ENCODE peak calls at places on chromosome 1, in four cellular contexts. I, W, C and M are unnamed samples.

GRCh38 chr1:107010582-107010981 is 45.9 kb upstream of the PRMT6 start:
- DNase-seq in I (no peak), W (no peak), C (no peak), M (no peak)

GRCh38 chr1:14928886-14929546 is 224.5 kb upstream of the TMEM51 start:
- DNase-seq in I (no peak), W (no peak), C (no peak), M (no peak)

GRCh38 chr1:70042090-70042716 is 163.2 kb downstream of the LRRC40 start:
- DNase-seq in I (no peak), W (no peak), C (peak; percentile 28), M (no peak)

GRCh38 chr1:214912127-214912526 is 170.4 kb upstream of the KCNK2 start:
- DNase-seq in I (no peak), W (no peak), C (no peak), M (no peak)

GRCh38 chr1:2257245-2257627 is 29.1 kb downstream of the SKI start:
- DNase-seq in I (no peak), W (no peak), C (peak; percentile 23), M (no peak)

GRCh38 chr1:179107706-179108629 is 26.1 kb downstream of the TOR3A start:
- DNase-seq in I (no peak), W (no peak), C (no peak), M (no peak)

GRCh38 chr1:3611170-3612019 is at the start of gene MEGF6:
- DNase-seq in I (peak; percentile 51), W (peak; percentile 75), C (no peak), M (peak; percentile 70)

GRCh38 chr1:231563253-231563652 is 34.8 kb downstream of the TSNAX start:
- DNase-seq in I (no peak), W (no peak), C (no peak), M (no peak)

GRCh38 chr1:206039046-206039929 is 13.7 kb upstream of the RHEX start:
- DNase-seq in I (no peak), W (no peak), C (no peak), M (no peak)

GRCh38 chr1:86866665-86867064 is 47.3 kb downstream of the SELENOF start:
- DNase-seq in I (no peak), W (no peak), C (peak; percentile 85), M (no peak)

GRCh38 chr1:54499097-54500029 is 48.7 kb upstream of the ACOT11 start:
- DNase-seq in I (peak; percentile 30), W (peak; percentile 54), C (peak; percentile 32), M (peak; percentile 55)

GRCh38 chr1:206935491-206936067 is 10.7 kb downstream of the PIGR start:
- DNase-seq in I (peak; percentile 41), W (peak; percentile 62), C (peak; percentile 38), M (peak; percentile 75)

GRCh38 chr1:65265296-65266271 is 43.8 kb upstream of the DNAJC6 start:
- DNase-seq in I (peak; percentile 13), W (no peak), C (peak; percentile 59), M (peak; percentile 58)

GRCh38 chr1:119732465-119733168 is 20.9 kb downstream of the PHGDH start:
- DNase-seq in I (no peak), W (no peak), C (no peak), M (no peak)

GRCh38 chr1:97159342-97159741 is 437.8 kb downstream of the PTBP2 start:
- DNase-seq in I (no peak), W (no peak), C (no peak), M (peak; percentile 8)

GRCh38 chr1:113998361-113998760 is 19.1 kb downstream of the OLFML3 start:
- DNase-seq in I (no peak), W (no peak), C (peak; percentile 33), M (no peak)

GRCh38 chr1:12047120-12047876 is 15.8 kb upstream of the TNFRSF8 start:
- DNase-seq in I (no peak), W (no peak), C (no peak), M (peak; percentile 75)

GRCh38 chr1:235090406-235091069 is 38.1 kb downstream of the TOMM20 start:
- DNase-seq in I (no peak), W (no peak), C (no peak), M (no peak)

GRCh38 chr1:7464736-7465135 is 306.4 kb upstream of the VAMP3 start:
- DNase-seq in I (no peak), W (no peak), C (no peak), M (no peak)

GRCh38 chr1:228218513-228219244 is 10.8 kb downstream of the OBSCN start:
- DNase-seq in I (no peak), W (no peak), C (no peak), M (peak; percentile 5)

GRCh38 chr1:41474490-41475271 is 9.8 kb downstream of the EDN2 start:
- DNase-seq in I (peak; percentile 75), W (no peak), C (no peak), M (no peak)

GRCh38 chr1:237241038-237241437 is 199.1 kb downstream of the RYR2 start:
- DNase-seq in I (no peak), W (no peak), C (no peak), M (no peak)

GRCh38 chr1:209936125-209936524 is 1.9 kb upstream of the SYT14 start:
- DNase-seq in I (no peak), W (no peak), C (no peak), M (no peak)

GRCh38 chr1:44674113-44675000 is at the start of the genes ARMH1 and TMEM53:
- DNase-seq in I (peak; percentile 100), W (peak; percentile 99), C (peak; percentile 99), M (peak; percentile 96)
- TF ChIP-seq CTCF in I (peak; percentile 5), W (peak; percentile 20), C (no peak), M (no peak)

GRCh38 chr1:189678779-189679178 is 798.9 kb downstream of the BRINP3 start:
- DNase-seq in I (no peak), W (peak; percentile 30), C (no peak), M (no peak)
- TF ChIP-seq CTCF in I (no peak), W (peak; percentile 66), C (no peak), M (no peak)

DNA sequence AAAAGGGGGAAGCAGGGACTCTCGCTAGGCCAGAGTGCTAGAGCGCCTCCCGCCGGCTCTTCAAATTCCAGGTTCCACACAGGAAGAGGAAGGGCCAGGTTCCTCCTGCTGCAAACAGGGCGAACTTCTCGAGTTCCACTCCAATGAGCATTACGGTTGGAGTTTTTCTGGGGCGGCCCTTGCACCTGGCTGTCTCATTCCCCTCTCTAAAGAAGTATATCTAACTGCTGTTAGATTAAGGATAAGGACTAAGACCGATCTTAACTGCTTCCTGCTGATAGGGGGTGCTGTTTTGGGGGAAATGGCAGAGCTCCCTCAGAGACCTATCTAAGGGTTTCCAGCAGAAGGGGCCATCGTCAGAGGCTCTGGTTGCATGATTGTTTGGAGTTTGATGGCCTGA is 138.0 kb downstream of the RABGAP1L start:
- DNase-seq in I (no peak), W (no peak), C (no peak), M (no peak)
- TF ChIP-seq CTCF in I (no peak), W (no peak), C (no peak), M (no peak)

GRCh38 chr1:177132141-177132540 is 32.4 kb downstream of the ASTN1 start:
- DNase-seq in I (no peak), W (no peak), C (no peak), M (no peak)

GRCh38 chr1:177130426-177130825 is 34.1 kb downstream of the ASTN1 start:
- DNase-seq in I (no peak), W (no peak), C (no peak), M (no peak)

GRCh38 chr1:177126267-177126666 is 38.2 kb downstream of the ASTN1 start:
- DNase-seq in I (no peak), W (no peak), C (no peak), M (no peak)

GRCh38 chr1:177131723-177132122 is 32.8 kb downstream of the ASTN1 start:
- DNase-seq in I (no peak), W (no peak), C (no peak), M (no peak)

GRCh38 chr1:177128665-177129281 is 35.7 kb downstream of the ASTN1 start:
- DNase-seq in I (no peak), W (no peak), C (no peak), M (no peak)
- TF ChIP-seq CTCF in I (no peak), W (no peak), C (no peak), M (no peak)

GRCh38 chr1:149886396-149887195 is 12.8 kb upstream of the BOLA1 start:
- DNase-seq in I (peak; percentile 97), W (peak; percentile 100), C (peak; percentile 100), M (peak; percentile 91)
- TF ChIP-seq CTCF in I (peak; percentile 36), W (no peak), C (no peak), M (no peak)